ENCODE peak calls at places on chromosomes 16 and 17, in five cellular contexts. B, W, D, G and N are unnamed samples.

GRCh38 chr16:2296662-2297505 is 29.0 kb upstream of the RNPS1 start:
- DNase-seq in G (no peak), B (peak), W (peak), D (peak), N (no peak)

GRCh38 chr17:44216173-44216572 is 3.3 kb downstream of the UBTF start:
- DNase-seq in B (no peak), D (no peak), W (no peak), G (no peak), N (no peak)

GRCh38 chr16:53094013-53094630 is 39.3 kb downstream of the CHD9 start:
- DNase-seq in W (no peak), D (peak), G (no peak), B (peak), N (peak)

GRCh38 chr17:30274887-30275286 is 16.9 kb downstream of the BLMH start:
- DNase-seq in B (no peak), G (no peak), D (no peak), W (no peak), N (no peak)

GRCh38 chr17:29617125-29617480 is 5.6 kb downstream of the CORO6 start:
- DNase-seq in W (peak), D (peak), G (no peak), B (peak), N (peak)

GRCh38 chr17:71118039-71118438 is 948.7 kb downstream of the KCNJ2 start:
- DNase-seq in B (peak), G (no peak), W (no peak), D (peak), N (peak)

GRCh38 chr17:31596382-31597323 is 205.2 kb downstream of the RAB11FIP4 start:
- DNase-seq in W (no peak), D (peak), B (peak), G (no peak), N (peak)

GRCh38 chr16:4521971-4522623 is 16.5 kb downstream of the CDIP1 start:
- DNase-seq in W (peak), D (no peak), G (no peak), B (no peak), N (no peak)

GRCh38 chr17:19016881-19017280 is 12.3 kb upstream of the FAM83G start:
- DNase-seq in B (no peak), W (no peak), D (no peak), G (no peak), N (no peak)

GRCh38 chr17:14203392-14203791 is 33.3 kb downstream of the CDRT15 start:
- DNase-seq in D (peak), W (no peak), B (no peak), G (no peak), N (no peak)

GRCh38 chr16:4991754-4992153 is 33.6 kb downstream of the SEC14L5 start:
- DNase-seq in B (no peak), G (no peak), W (no peak), D (no peak), N (no peak)

GRCh38 chr17:36183001-36183810 is 6.8 kb upstream of the TBC1D3B start:
- DNase-seq in D (peak), B (peak), G (peak), W (peak), N (peak)

GRCh38 chr17:80106176-80106575 is 4.8 kb downstream of the GAA start:
- DNase-seq in G (peak), B (no peak), D (no peak), W (no peak), N (no peak)

GRCh38 chr17:50459756-50460155 is 8.9 kb downstream of the CHAD start:
- DNase-seq in W (no peak), G (no peak), B (no peak), D (no peak), N (no peak)

GRCh38 chr17:56291226-56291805 is 138.0 kb downstream of the ANKFN1 start:
- DNase-seq in G (no peak), B (no peak), W (no peak), D (no peak), N (no peak)

GRCh38 chr17:52032454-52032853 is 126.1 kb downstream of the CA10 start:
- DNase-seq in G (no peak), D (no peak), B (no peak), W (no peak), N (no peak)

GRCh38 chr17:68087851-68088250 is 52.3 kb downstream of the KPNA2 start:
- DNase-seq in B (no peak), G (no peak), D (no peak), W (no peak), N (no peak)

GRCh38 chr16:8854298-8854948 is 14.4 kb downstream of the CARHSP1 start:
- DNase-seq in G (no peak), D (no peak), W (no peak), B (no peak), N (no peak)

GRCh38 chr16:29977063-29977462 is 3.4 kb downstream of the TAOK2 start:
- DNase-seq in G (no peak), B (no peak), D (no peak), W (no peak), N (peak)

GRCh38 chr17:35973333-35974260 is 7.7 kb downstream of the CCL16 start:
- DNase-seq in B (no peak), G (no peak), W (no peak), D (peak), N (no peak)

GRCh38 chr16:89863741-89864391 is 9.5 kb upstream of the TCF25 start:
- DNase-seq in W (no peak), G (no peak), B (no peak), D (no peak), N (no peak)

GRCh38 chr17:41478240-41478639 is 2.7 kb downstream of the KRT35 start:
- DNase-seq in W (no peak), B (no peak), D (no peak), G (no peak), N (no peak)

GRCh38 chr16:9251026-9251425 is 159.6 kb downstream of the HAPSTR1 start:
- DNase-seq in W (no peak), G (no peak), D (no peak), B (no peak), N (no peak)

GRCh38 chr17:76888661-76889060 is 20.5 kb downstream of the MGAT5B start:
- DNase-seq in G (no peak), B (no peak), D (no peak), W (peak), N (peak)

GRCh38 chr17:66655861-66656260 is 179.1 kb upstream of the CACNG5 start:
- DNase-seq in G (no peak), D (peak), B (no peak), W (no peak), N (no peak)

GRCh38 chr17:79844869-79845600 is 5.8 kb upstream of the CBX4 start:
- DNase-seq in B (peak), G (no peak), W (peak), D (peak), N (peak)

GRCh38 chr16:75289189-75289588 is 37.8 kb upstream of the BCAR1 start:
- DNase-seq in W (no peak), G (no peak), D (peak), B (peak), N (no peak)

GRCh38 chr16:81095653-81095952 is 592 bp downstream of the GCSH start:
- DNase-seq in W (no peak), G (no peak), B (no peak), D (peak), N (no peak)

DNA sequence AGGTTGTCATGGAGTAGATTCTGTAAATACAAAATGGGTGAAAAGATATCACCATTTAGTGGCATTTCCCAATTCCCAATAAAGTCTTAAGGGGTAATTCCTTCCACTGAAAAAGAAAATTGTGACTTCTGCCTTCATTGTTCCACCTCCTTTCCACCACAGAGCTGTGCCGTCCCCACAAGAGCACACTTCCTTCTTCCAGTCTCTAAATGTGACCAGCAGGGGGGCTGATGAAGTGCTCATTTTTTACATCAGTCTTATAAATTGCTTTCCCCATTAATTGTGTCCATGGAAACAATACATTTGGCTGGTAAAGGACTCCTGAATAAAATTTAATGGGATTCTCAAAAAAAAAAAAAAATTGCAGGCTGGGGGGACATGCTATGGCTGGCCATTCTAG is 260.8 kb upstream of the PSMD7 start:
- DNase-seq in D (peak), G (no peak), W (peak), B (peak), N (peak)
- TF ChIP-seq CTCF in D (peak), G (no peak), W (no peak), B (peak), N (peak)

GRCh38 chr16:85687651-85688471 is 893 bp downstream of the GINS2 start:
- DNase-seq in W (no peak), B (no peak), D (no peak), G (no peak), N (no peak)
- TF ChIP-seq CTCF in W (no peak), B (no peak), D (no peak), G (no peak), N (no peak)

GRCh38 chr17:40362696-40363479 is 1.6 kb downstream of the GJD3 start:
- DNase-seq in G (peak), D (peak), B (peak), W (peak), N (peak)
- TF ChIP-seq CTCF in G (peak), D (peak), B (peak), W (no peak), N (peak)

GRCh38 chr16:56450901-56451752 is at the start of the genes NUDT21 and OGFOD1:
- DNase-seq in D (peak), B (peak), G (peak), W (peak), N (peak)
- TF ChIP-seq CTCF in D (no peak), B (no peak), G (no peak), W (no peak), N (no peak)

GRCh38 chr16:720990-721764 is at the start of gene ANTKMT:
- DNase-seq in B (peak), G (peak), W (peak), D (peak), N (peak)

GRCh38 chr16:718922-719321 is 2.0 kb upstream of the ANTKMT start:
- DNase-seq in D (no peak), B (no peak), W (no peak), G (no peak), N (no peak)

GRCh38 chr16:719815-720506 is 985 bp upstream of the ANTKMT start:
- DNase-seq in G (no peak), D (peak), W (no peak), B (no peak), N (no peak)

GRCh38 chr16:721765-722481 is 977 bp downstream of the ANTKMT start:
- DNase-seq in W (no peak), G (no peak), B (no peak), D (no peak), N (no peak)

GRCh38 chr16:720507-720989 is 398 bp upstream of the ANTKMT start:
- DNase-seq in G (no peak), D (peak), B (peak), W (peak), N (no peak)
- TF ChIP-seq CTCF in G (no peak), D (no peak), B (peak), W (no peak), N (no peak)

GRCh38 chr16:78060295-78060694 is 37.9 kb downstream of the CLEC3A start:
- DNase-seq in B (no peak), D (no peak), W (no peak), G (no peak), N (no peak)
- TF ChIP-seq CTCF in B (no peak), D (no peak), W (no peak), G (no peak), N (no peak)

GRCh38 chr17:13199425-13199824 is 181.6 kb upstream of the ELAC2 start:
- DNase-seq in G (no peak), B (no peak), W (no peak), D (no peak), N (no peak)

GRCh38 chr17:13204607-13205237 is 186.9 kb upstream of the ELAC2 start:
- DNase-seq in D (peak), B (no peak), G (no peak), W (no peak), N (no peak)

GRCh38 chr17:13197586-13197985 is 179.8 kb upstream of the ELAC2 start:
- DNase-seq in G (no peak), D (no peak), B (no peak), W (no peak), N (no peak)

GRCh38 chr17:13202835-13203234 is 185.0 kb upstream of the ELAC2 start:
- DNase-seq in G (no peak), D (no peak), W (no peak), B (no peak), N (no peak)
- TF ChIP-seq CTCF in G (no peak), D (no peak), W (no peak), B (no peak), N (no peak)

DNA sequence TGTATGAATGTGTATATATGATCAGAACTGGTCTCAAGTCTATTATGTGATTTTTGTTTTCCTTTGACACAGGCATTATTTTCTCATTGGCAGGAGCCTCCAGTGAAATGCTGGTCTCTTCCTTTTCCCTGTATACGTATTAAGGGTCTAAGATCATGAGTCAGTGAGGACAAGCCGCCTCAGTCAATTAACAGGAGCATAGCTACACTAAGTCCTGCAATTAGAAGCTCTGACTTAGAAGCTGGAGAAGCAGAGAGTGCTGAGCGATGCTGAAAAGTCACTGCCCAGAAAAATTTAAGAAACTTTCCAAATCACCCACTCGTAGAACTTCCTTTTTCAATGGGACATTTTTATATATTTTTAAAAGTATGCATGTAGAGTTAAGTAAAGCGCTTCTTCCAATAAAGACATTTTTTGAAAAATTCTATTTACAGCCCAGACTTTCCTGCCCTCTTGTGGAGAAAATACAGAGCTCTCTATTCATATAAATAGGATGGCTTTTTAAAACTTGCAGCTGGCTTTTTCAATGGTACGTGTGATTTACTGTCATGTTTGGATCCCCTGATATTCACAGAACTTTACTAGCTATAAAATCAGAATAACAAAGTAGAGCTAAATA is 70.1 kb upstream of the PSMD7 start:
- DNase-seq in W (no peak), D (peak), G (no peak), B (peak), N (no peak)
- TF ChIP-seq CTCF in W (no peak), D (peak), G (peak), B (peak), N (no peak)

GRCh38 chr17:72754513-72754912 is 338.0 kb downstream of the SLC39A11 start:
- DNase-seq in G (no peak), W (no peak), D (peak), B (no peak), N (no peak)
- TF ChIP-seq CTCF in G (no peak), W (no peak), D (no peak), B (no peak), N (no peak)